ENCODE peak calls at places on chromosomes 4 and X, in six cellular contexts. H, P, D, J, L and R are unnamed samples.

GRCh38 chr4:126799971-126800722 is 832.6 kb upstream of the INTU start:
- DNase-seq in H (peak), P (no peak), D (peak), J (peak), L (no peak), R (peak)

GRCh38 chrX:8868070-8868795 is 67.0 kb upstream of the FAM9A start:
- DNase-seq in H (peak), P (no peak), D (no peak), J (peak), L (no peak), R (no peak)

GRCh38 chr4:10204401-10205058 is 87.9 kb upstream of the WDR1 start:
- DNase-seq in H (no peak), P (no peak), D (no peak), J (no peak), L (no peak), R (no peak)

GRCh38 chr4:40288547-40288946 is 46.6 kb upstream of the CHRNA9 start:
- DNase-seq in H (no peak), P (no peak), D (no peak), J (no peak), L (no peak), R (no peak)

GRCh38 chrX:16175329-16175728 is 8.0 kb downstream of the MAGEB17 start:
- DNase-seq in H (no peak), P (no peak), D (no peak), J (no peak), L (no peak), R (no peak)

GRCh38 chrX:133645251-133645650 is 230.0 kb upstream of the GPC4 start:
- DNase-seq in H (no peak), P (no peak), D (no peak), J (peak), L (no peak), R (no peak)

GRCh38 chrX:82528525-82528924 is 979.6 kb upstream of the POU3F4 start:
- DNase-seq in H (no peak), P (no peak), D (no peak), J (no peak), L (no peak), R (no peak)

GRCh38 chr4:17489721-17490120 is 22.2 kb downstream of the QDPR start:
- DNase-seq in H (no peak), P (no peak), D (no peak), J (no peak), L (no peak), R (no peak)

GRCh38 chr4:101791189-101791572 is 651 bp downstream of the BANK1 start:
- DNase-seq in H (no peak), P (no peak), D (no peak), J (no peak), L (no peak), R (no peak)
- H3K4me3 ChIP-seq in H (peak), P (no peak), D (peak), J (no peak), L (peak), R (peak)

DNA sequence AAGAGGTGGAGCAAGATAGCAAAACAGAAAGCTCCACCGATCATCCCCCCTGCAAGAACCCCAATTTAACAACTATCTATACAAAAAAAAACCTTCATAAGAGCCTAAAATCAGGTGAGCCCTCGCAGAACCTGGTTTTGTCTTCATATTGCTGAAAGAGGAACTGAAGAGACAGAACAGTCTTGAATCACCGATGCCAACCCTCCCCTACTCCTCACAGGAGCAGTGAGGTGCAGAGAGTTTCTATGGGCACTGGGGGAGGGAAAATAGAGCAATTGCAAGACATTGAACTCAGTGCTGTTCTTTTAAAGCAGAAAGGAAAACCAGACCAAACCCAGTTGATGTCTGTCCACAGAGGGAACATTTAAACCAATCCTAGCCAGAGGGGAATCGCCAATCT is 1370.3 kb downstream of the FAM133A start:
- DNase-seq in H (no peak), P (no peak), D (no peak), J (no peak), L (no peak), R (no peak)
- H3K4me2 ChIP-seq in H (no peak), P (no peak), D (no peak), J (no peak), L (no peak), R (no peak)

GRCh38 chr4:182975806-182976205 is 58.6 kb upstream of the DCTD start:
- DNase-seq in H (peak), P (no peak), D (peak), J (peak), L (no peak), R (no peak)
- H3K4me3 ChIP-seq in H (no peak), P (no peak), D (no peak), J (no peak), L (no peak), R (no peak)

GRCh38 chr4:97074531-97074930 is 1068.7 kb downstream of the STPG2 start:
- DNase-seq in H (no peak), P (no peak), D (no peak), J (no peak), L (no peak), R (no peak)

GRCh38 chr4:97073194-97073593 is 1070.1 kb downstream of the STPG2 start:
- DNase-seq in H (no peak), P (no peak), D (no peak), J (no peak), L (no peak), R (no peak)

GRCh38 chr4:97072666-97073065 is 1070.6 kb downstream of the STPG2 start:
- DNase-seq in H (no peak), P (no peak), D (no peak), J (no peak), L (no peak), R (no peak)
- H3K4me2 ChIP-seq in H (no peak), P (no peak), D (no peak), J (no peak), L (no peak), R (no peak)

DNA sequence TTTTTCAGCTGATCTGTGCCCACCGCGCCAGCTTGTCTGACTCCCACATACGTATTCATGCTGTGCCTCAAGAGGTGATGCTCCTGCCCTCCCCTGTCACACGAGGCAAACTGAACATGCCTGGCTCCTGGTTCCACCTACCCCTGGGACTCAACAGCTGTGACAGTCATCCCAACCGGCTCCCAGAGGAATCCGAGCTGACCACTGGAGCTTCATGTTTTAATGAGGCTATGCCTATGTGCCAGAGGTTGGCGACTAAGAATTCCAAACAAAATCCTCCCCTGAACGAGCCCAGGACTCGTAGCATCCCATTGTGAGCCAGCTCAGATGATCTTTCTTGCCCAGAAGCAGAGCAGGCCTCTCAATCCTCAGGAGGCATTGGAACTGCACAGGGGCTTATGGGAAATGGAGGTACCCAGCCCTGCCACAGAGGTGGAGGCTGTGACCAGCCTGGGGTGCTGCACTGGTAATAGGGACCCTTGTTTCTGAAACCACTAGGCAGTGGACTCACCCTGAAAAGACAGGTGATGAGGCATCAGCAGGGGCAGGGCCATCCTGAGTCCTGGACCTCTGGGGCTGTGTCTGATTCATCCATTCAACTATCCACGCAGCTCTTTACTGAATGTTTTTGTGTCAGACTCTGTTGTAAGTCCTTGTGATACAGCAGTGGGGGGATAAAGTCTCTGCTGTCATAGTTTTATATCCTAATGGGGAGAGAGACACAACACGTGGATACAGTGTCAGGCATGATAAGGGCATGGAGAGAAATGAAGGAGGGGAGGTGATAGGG is 325.0 kb downstream of the EVC2 start:
- DNase-seq in H (peak), P (no peak), D (no peak), J (peak), L (no peak), R (no peak)
- H3K4me3 ChIP-seq in H (no peak), P (no peak), D (no peak), J (no peak), L (no peak), R (no peak)

DNA sequence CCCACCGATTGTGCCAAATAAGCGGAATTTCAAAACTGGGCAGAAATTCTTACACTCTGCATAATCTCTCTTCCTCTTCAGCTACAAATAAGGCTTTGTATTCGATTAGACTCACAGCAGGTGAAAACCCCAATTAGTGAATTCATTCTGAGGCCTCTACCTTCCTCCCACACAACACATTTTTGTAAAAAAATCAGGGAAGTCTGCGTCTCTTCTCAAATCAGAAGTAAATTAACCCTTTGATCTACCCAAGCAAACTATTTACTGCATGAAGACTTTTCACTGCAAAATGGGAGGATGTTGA is 200.6 kb upstream of the FTHL17 start:
- DNase-seq in H (no peak), P (no peak), D (no peak), J (no peak), L (peak), R (no peak)
- H3K4me2 ChIP-seq in H (no peak), P (peak), D (no peak), J (no peak), L (peak), R (no peak)